ENCODE peak calls at places on chromosomes 13 and 19, in four cellular contexts. V is H1, S is HCT116, E is K562. F is an unnamed sample.

GRCh38 chr13:41827507-41828213 is 133.2 kb downstream of the VWA8 start:
- DNase-seq in V (no peak), S (peak), E (no peak), F (no peak)

GRCh38 chr13:110869805-110870706 is 44.8 kb downstream of the ANKRD10 start:
- DNase-seq in V (no peak), S (peak), E (peak), F (no peak)

GRCh38 chr13:79803939-79804487 is 323.1 kb downstream of the NDFIP2 start:
- DNase-seq in V (no peak), S (no peak), E (no peak), F (no peak)

GRCh38 chr13:20709782-20710181 is 6.3 kb downstream of the IL17D start:
- DNase-seq in V (no peak), S (no peak), E (no peak), F (no peak)

GRCh38 chr13:41463823-41464602 is 6.7 kb downstream of the RGCC start:
- DNase-seq in V (no peak), S (no peak), E (peak), F (peak)

GRCh38 chr13:34734932-34735331 is 207.1 kb upstream of the NBEA start:
- DNase-seq in V (no peak), S (no peak), E (no peak), F (no peak)

GRCh38 chr13:30806784-30807183 is 71.4 kb downstream of the ALOX5AP start:
- DNase-seq in V (no peak), S (no peak), E (no peak), F (no peak)

GRCh38 chr19:41570179-41570578 is 5.8 kb upstream of the CEACAM21 start:
- DNase-seq in V (no peak), S (no peak), E (no peak), F (no peak)

GRCh38 chr19:46049597-46049996 is 8.8 kb upstream of the IGFL4 start:
- DNase-seq in V (peak), S (no peak), E (no peak), F (no peak)

GRCh38 chr13:19601749-19602725 is 31.4 kb upstream of the MPHOSPH8 start:
- DNase-seq in V (peak), S (no peak), E (peak), F (no peak)

GRCh38 chr13:24911135-24911524 is 147.2 kb downstream of the RNF17 start:
- DNase-seq in V (no peak), S (no peak), E (no peak), F (no peak)

GRCh38 chr13:102369303-102369702 is 32.5 kb downstream of the FGF14 start:
- DNase-seq in V (no peak), S (no peak), E (no peak), F (no peak)

GRCh38 chr13:23160241-23161175 is 20.3 kb upstream of the SGCG start:
- DNase-seq in V (no peak), S (no peak), E (no peak), F (no peak)

GRCh38 chr13:52798770-52799430 is 49.5 kb downstream of the PCDH8 start:
- DNase-seq in V (no peak), S (no peak), E (no peak), F (no peak)

GRCh38 chr19:14460935-14461334 is 14.2 kb downstream of the PTGER1 start:
- DNase-seq in V (no peak), S (no peak), E (no peak), F (no peak)

GRCh38 chr19:14463747-14464146 is 11.4 kb downstream of the PTGER1 start:
- DNase-seq in V (no peak), S (no peak), E (no peak), F (no peak)

DNA sequence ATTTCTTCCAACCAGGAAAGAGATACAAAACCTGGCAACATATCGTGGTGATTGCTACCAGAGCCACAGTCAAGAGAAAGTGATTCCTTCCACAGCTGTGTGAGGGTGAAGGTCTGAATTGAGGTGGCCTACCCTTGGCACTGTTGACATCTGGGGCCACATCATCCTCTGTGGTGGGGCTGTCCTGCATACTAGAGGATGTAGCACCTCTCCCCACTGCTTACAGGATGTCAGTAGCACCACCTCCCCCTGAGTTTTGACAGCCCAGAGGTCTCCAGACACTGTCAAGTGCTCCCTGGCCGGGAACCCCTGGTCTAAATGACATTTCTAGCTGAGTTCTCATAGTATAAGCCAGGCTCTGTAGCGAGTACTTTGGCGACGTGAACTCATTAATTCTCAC is 15.5 kb downstream of the PTGER1 start:
- DNase-seq in V (no peak), S (no peak), E (no peak), F (no peak)
- TF ChIP-seq EGR1 in V (no peak), S (no peak), E (no peak), F (no peak)

GRCh38 chr19:49150106-49150943 is 4.9 kb downstream of the HRC start:
- DNase-seq in V (no peak), S (peak), E (peak), F (no peak)
- TF ChIP-seq EGR1 in V (peak), S (no peak), E (peak), F (no peak)

GRCh38 chr19:16470541-16470910 is 1.2 kb downstream of the EPS15L1 start:
- DNase-seq in V (no peak), S (no peak), E (no peak), F (no peak)
- TF ChIP-seq EGR1 in V (no peak), S (no peak), E (no peak), F (no peak)

GRCh38 chr13:89694471-89694870 is 1653.0 kb upstream of the MIR17HG start:
- DNase-seq in V (no peak), S (no peak), E (no peak), F (no peak)
- TF ChIP-seq EGR1 in V (no peak), S (no peak), E (no peak), F (no peak)

GRCh38 chr13:95300625-95301134 is 571 bp downstream of the ABCC4 start:
- DNase-seq in V (no peak), S (peak), E (peak), F (no peak)
- TF ChIP-seq EGR1 in V (no peak), S (no peak), E (peak), F (no peak)

GRCh38 chr19:7888145-7888825 is at the start of gene LRRC8E:
- DNase-seq in V (no peak), S (no peak), E (peak), F (no peak)
- TF ChIP-seq EGR1 in V (no peak), S (peak), E (peak), F (no peak)

GRCh38 chr19:48290341-48290922 is 20.6 kb downstream of the ZNF114 start:
- DNase-seq in V (peak), S (no peak), E (peak), F (no peak)
- TF ChIP-seq EGR1 in V (no peak), S (no peak), E (no peak), F (no peak)